ENCODE peak calls at places on chromosomes 12 and 14, in five cellular contexts. O, E, Y, F and W are unnamed samples. For H3K4me1, the result is how much of the 10 kb centered on the place peaks cover.

GRCh38 chr14:90999299-90999698 is 61.1 kb downstream of the RPS6KA5 start:
- DNase-seq in O (no peak), E (no peak), Y (no peak), F (no peak), W (no peak)

GRCh38 chr12:103771466-103771865 is 69.6 kb downstream of the NT5DC3 start:
- DNase-seq in F (peak), E (no peak), Y (peak), O (peak), W (no peak)

GRCh38 chr14:99539503-99539902 is 58.3 kb downstream of the CCNK start:
- DNase-seq in E (no peak), O (no peak), F (no peak), Y (no peak), W (no peak)

GRCh38 chr12:6370994-6371754 is 4.2 kb downstream of the SCNN1A start:
- DNase-seq in Y (peak), O (peak), F (peak), E (peak), W (no peak)

GRCh38 chr12:12086975-12087692 is 16.4 kb downstream of the BCL2L14 start:
- DNase-seq in Y (no peak), E (no peak), O (no peak), F (no peak), W (no peak)

GRCh38 chr12:64679487-64679983 is 69.2 kb downstream of the RASSF3 start:
- DNase-seq in E (peak), Y (no peak), O (peak), F (peak), W (peak)

GRCh38 chr14:68253381-68253780 is 433.8 kb downstream of the RAD51B start:
- DNase-seq in F (no peak), Y (no peak), E (no peak), O (no peak), W (no peak)

GRCh38 chr12:107200394-107200793 is 107.0 kb upstream of the CRY1 start:
- DNase-seq in E (no peak), O (no peak), F (peak), Y (peak), W (no peak)

GRCh38 chr14:104294628-104294982 is 156.2 kb downstream of the KIF26A start:
- DNase-seq in O (no peak), Y (no peak), F (no peak), E (no peak), W (no peak)

GRCh38 chr12:44875417-44875953 is 630 bp downstream of the NELL2 start:
- DNase-seq in F (no peak), O (no peak), Y (no peak), E (no peak), W (no peak)

GRCh38 chr14:33704486-33704885 is 246.4 kb downstream of the EGLN3 start:
- DNase-seq in Y (no peak), O (no peak), F (no peak), E (no peak), W (no peak)

GRCh38 chr12:71799105-71799504 is 40.5 kb upstream of the TBC1D15 start:
- DNase-seq in E (no peak), F (peak), Y (no peak), O (no peak), W (no peak)

GRCh38 chr12:71800177-71800576 is 39.4 kb upstream of the TBC1D15 start:
- DNase-seq in F (no peak), E (no peak), O (no peak), Y (no peak), W (no peak)

GRCh38 chr12:71792599-71792998 is 37.9 kb downstream of the RAB21 start:
- DNase-seq in F (no peak), Y (no peak), E (no peak), O (no peak), W (no peak)

GRCh38 chr12:71795901-71796300 is 41.2 kb downstream of the RAB21 start:
- DNase-seq in Y (no peak), E (no peak), O (no peak), F (no peak), W (no peak)

GRCh38 chr12:71797506-71797905 is 42.1 kb upstream of the TBC1D15 start:
- DNase-seq in O (no peak), F (no peak), E (no peak), Y (no peak), W (no peak)
- H3K27ac ChIP-seq in O (no peak), F (no peak), E (no peak), Y (no peak), W (no peak)

GRCh38 chr12:124566181-124567034 is 1.0 kb downstream of the NCOR2 start:
- DNase-seq in Y (peak), O (peak), F (peak), E (peak), W (peak)
- TF ChIP-seq POLR2A in Y (peak), O (peak), F (no peak), E (peak), W (peak)

DNA sequence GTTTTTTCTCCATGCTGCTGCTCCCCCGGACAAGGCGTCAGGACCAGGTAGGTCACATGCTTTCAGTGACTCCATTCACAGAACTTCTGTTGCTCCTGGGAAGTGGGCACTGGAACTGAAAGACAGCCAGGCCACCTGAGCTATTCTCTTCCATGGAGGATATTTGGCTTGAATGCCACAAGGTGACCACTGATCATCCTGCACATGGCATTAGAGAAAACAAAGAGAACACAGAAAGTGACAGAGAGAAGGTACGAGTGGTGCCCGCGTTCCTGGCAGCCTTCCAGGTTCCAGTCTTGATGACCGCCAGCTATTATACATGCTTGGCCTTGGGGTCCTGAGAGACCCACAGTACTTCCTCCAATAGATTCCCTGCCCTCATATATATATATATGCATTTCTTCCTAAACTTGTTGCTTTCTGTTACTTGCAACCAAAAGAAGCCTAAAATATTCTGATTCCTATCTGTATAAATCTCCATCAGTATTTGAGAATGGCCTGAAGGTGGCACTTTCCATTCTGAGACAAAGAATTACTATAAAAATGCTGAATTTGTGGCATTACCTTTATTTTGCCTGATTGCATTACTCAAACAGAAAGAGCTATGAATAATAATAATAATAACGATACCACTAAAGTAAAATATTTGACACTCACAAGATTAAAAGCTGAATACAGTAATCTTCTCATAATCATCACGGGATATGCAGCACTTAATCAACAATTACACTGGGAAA is 174.9 kb downstream of the FOXN3 start:
- DNase-seq in E (no peak), Y (no peak), F (no peak), O (no peak), W (no peak)
- H3K4me1 ChIP-seq in E (under half), Y (under half), F (under half), O (under half), W (under half)

GRCh38 chr14:76753799-76754198 is 7.5 kb upstream of the VASH1 start:
- DNase-seq in E (peak), Y (no peak), O (no peak), F (no peak), W (no peak)
- H3K27ac ChIP-seq in E (no peak), Y (no peak), O (no peak), F (no peak), W (no peak)

GRCh38 chr12:14772946-14773345 is 30.3 kb downstream of the WBP11 start:
- DNase-seq in O (no peak), F (no peak), E (no peak), Y (no peak), W (no peak)

GRCh38 chr12:14774944-14775651 is 28.2 kb downstream of the WBP11 start:
- DNase-seq in F (peak), Y (no peak), O (peak), E (peak), W (peak)

GRCh38 chr12:14773685-14774073 is 29.6 kb downstream of the WBP11 start:
- DNase-seq in F (no peak), Y (no peak), O (no peak), E (no peak), W (peak)

GRCh38 chr12:14775652-14776020 is 27.6 kb downstream of the WBP11 start:
- DNase-seq in Y (no peak), F (peak), E (no peak), O (peak), W (no peak)

GRCh38 chr12:14774074-14774943 is 29.0 kb downstream of the WBP11 start:
- DNase-seq in O (peak), Y (peak), F (peak), E (peak), W (peak)
- TF ChIP-seq POLR2A in O (peak), Y (peak), F (peak), E (peak), W (peak)

GRCh38 chr12:124394462-124395128 is 99.7 kb downstream of the RFLNA start:
- DNase-seq in F (no peak), E (no peak), Y (no peak), O (no peak), W (no peak)
- H3K4me1 ChIP-seq in F (under half), E (under half), Y (under half), O (half or more), W (half or more)

GRCh38 chr12:26239127-26239500 is 43.7 kb downstream of the SSPN start:
- DNase-seq in Y (no peak), F (peak), O (no peak), E (no peak), W (no peak)
- H3K27ac ChIP-seq in Y (no peak), F (no peak), O (no peak), E (peak), W (no peak)